ENCODE peak calls at places on chromosomes 13 and 19, in seven cellular contexts. T, V, E, D, B, P and I are unnamed samples.

GRCh38 chr13:72204291-72204690 is 337.3 kb upstream of the DACH1 start:
- DNase-seq in D (no peak), P (no peak), B (no peak), V (no peak), T (no peak), E (no peak), I (no peak)

GRCh38 chr19:49442793-49443365 is 1.6 kb upstream of the SLC17A7 start:
- DNase-seq in T (peak; percentile 96), D (peak; percentile 95), V (no peak), E (peak; percentile 96), P (peak; percentile 98), B (peak; percentile 94), I (no peak)

GRCh38 chr13:39363393-39363792 is 239.6 kb downstream of the LHFPL6 start:
- DNase-seq in T (no peak), E (no peak), P (no peak), V (no peak), B (no peak), D (no peak), I (no peak)

GRCh38 chr13:36454962-36455361 is 22.7 kb downstream of the CCNA1 start:
- DNase-seq in V (no peak), D (no peak), B (no peak), E (no peak), P (no peak), T (no peak), I (no peak)

GRCh38 chr19:17671906-17672305 is 16.2 kb downstream of the UNC13A start:
- DNase-seq in E (no peak), D (no peak), T (no peak), B (no peak), P (no peak), V (no peak), I (no peak)

GRCh38 chr13:59038824-59039223 is 1124.9 kb downstream of the DIAPH3 start:
- DNase-seq in P (no peak), D (no peak), T (no peak), V (no peak), B (no peak), E (no peak), I (no peak)

GRCh38 chr19:51546650-51547396 is 15.4 kb upstream of the SIGLEC6 start:
- DNase-seq in P (no peak), D (no peak), T (no peak), E (no peak), V (no peak), B (no peak), I (no peak)

GRCh38 chr13:48775285-48775684 is 121.6 kb downstream of the CYSLTR2 start:
- DNase-seq in D (no peak), E (no peak), T (no peak), P (no peak), V (no peak), B (no peak), I (no peak)

GRCh38 chr19:54100560-54100959 is at the start of gene OSCAR:
- DNase-seq in V (no peak), B (no peak), P (peak; percentile 68), D (no peak), T (no peak), E (no peak), I (no peak)

GRCh38 chr19:46080561-46080960 is 39.8 kb upstream of the IGFL4 start:
- DNase-seq in D (peak; percentile 18), P (no peak), V (no peak), T (no peak), B (no peak), E (no peak), I (no peak)

DNA sequence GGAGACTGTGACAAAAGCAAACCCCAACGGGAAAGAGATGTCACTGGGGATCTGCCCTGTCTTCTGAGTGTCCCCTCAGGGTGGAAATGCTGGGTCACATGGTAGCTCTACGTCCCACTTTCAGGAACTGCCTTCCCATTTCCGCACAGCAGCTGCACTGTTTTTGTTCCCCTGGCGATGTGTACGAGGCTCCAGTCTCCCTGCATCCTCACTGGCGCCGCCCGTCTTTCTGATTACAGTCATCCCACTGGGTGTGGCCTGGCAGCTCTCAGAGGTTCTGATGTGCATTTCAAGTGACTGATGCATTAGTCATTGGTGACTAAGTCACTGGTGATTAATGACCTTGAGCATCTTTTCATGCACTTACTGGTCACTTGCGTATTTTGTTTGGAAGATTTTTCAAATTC is 21.2 kb downstream of the PCID2 start:
- DNase-seq in D (no peak), P (peak; percentile 89), B (no peak), E (peak; percentile 72), V (no peak), T (peak; percentile 94), I (peak; percentile 96)
- H3K27ac ChIP-seq in D (no peak overlapping the region), P (peak overlapping the region; percentile 62), B (no peak overlapping the region), E (no peak overlapping the region), V (no peak overlapping the region), T (peak overlapping the region; percentile 57), I (peak overlapping the region; percentile 76)

DNA sequence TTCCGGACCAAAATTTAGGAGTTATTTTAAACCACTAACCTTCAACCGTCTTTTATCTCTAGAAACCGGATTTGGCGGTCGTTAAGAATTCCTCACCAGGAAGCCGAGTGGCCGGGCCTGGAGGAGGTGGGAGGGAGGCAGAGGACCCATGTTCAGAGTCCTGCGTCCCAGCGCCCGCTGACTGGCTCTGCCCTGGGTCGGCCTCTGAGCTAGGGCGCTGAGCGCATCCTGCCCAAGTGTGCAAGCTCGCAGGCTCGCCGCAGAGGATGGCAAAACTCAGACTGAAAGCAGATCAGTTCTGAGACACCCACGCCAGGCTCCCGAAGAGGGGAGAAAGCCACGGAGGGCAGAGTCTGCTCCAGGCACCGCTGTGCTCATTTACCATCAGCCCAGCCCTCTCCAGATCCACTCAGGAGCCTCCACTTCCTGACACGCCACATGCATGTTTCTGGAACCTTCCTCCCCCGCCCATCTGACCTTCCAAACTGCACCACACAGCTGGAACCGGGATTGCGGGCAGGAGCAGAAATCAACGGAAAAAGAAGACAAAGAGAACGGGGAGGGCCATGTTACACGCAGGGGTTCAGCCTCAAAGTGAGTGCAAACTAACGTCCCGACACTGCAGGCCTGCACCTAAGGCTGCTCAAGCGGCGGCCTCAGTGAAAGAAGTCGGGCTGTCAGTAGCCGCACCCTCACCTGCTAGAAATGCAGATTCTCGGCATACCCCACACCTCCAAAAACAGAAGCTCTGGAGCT is 8.2 kb downstream of the COL4A1 start:
- DNase-seq in B (no peak), D (no peak), E (no peak), P (peak; percentile 75), V (no peak), T (no peak), I (no peak)
- H3K4me1 ChIP-seq in B (peaks cover 8% of the 10 kb centered on the region), D (peaks cover 24% of the 10 kb centered on the region), E (peaks cover 39% of the 10 kb centered on the region), P (peaks cover 81% of the 10 kb centered on the region), V (no peaks in the 10 kb centered on the region), T (peaks cover 11% of the 10 kb centered on the region), I (peaks cover 60% of the 10 kb centered on the region)

GRCh38 chr19:11736696-11737095 is 2.0 kb downstream of the ZNF823 start:
- DNase-seq in E (no peak), B (no peak), T (no peak), V (peak; percentile 40), D (peak; percentile 7), P (peak; percentile 54), I (no peak)

GRCh38 chr19:11735375-11735774 is 3.4 kb downstream of the ZNF823 start:
- DNase-seq in V (no peak), E (no peak), B (no peak), P (no peak), T (no peak), D (peak; percentile 13), I (no peak)

GRCh38 chr19:11738746-11739620 is at the start of gene ZNF823:
- DNase-seq in D (peak; percentile 100), B (peak; percentile 100), E (peak; percentile 100), P (peak; percentile 98), T (peak; percentile 65), V (peak; percentile 95), I (peak; percentile 99)

DNA sequence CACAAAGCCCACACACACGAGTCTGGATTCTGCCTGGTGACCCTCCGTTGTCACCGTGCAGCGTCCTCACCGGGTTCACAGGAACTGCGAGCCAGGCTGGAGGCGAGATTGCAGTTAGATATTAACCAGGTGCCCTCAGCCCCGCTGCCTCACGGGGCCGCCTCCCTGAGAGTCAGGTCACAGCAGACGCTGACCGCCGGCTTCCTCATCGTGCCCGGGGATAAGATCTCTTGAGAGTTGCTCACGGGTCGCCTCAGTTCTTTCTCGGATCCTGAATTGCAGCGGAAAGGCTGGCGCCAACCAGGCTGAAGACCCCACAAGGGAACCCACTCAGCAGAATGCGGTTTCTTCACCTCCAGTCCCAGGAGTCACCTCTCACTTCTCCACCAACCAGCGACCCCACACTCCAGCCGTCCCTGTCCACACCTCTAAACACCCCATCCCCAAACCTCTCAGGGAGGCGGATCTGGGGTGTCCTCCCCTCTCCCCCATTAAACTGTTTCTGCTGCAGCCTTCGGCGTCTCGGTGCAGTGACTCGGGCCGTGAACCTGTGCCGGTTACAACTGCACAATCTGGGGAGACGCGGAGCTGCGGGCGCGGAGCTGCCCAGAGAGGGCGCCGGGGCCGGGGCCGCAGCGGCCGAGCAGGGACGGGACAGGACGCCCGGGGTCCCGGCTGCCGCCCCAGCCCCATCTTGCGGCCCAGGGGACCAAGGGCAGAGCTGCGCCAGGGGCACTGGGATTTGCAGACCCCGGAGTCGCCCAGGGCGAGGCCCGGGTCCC is 591 bp downstream of the ZNF823 start:
- DNase-seq in B (peak; percentile 73), E (no peak), P (peak; percentile 67), T (no peak), D (peak; percentile 87), V (no peak), I (peak; percentile 87)
- TF ChIP-seq POLR2A in B (no peak), E (no peak), P (no peak), T (no peak), D (peak; percentile 61), V (no peak), I (no peak)

GRCh38 chr13:28714651-28715050 is 4.1 kb downstream of the SLC46A3 start:
- DNase-seq in T (no peak), B (no peak), E (no peak), V (no peak), P (no peak), D (no peak), I (no peak)
- H3K27ac ChIP-seq in T (no peak overlapping the region), B (no peak overlapping the region), E (no peak overlapping the region), V (no peak overlapping the region), P (no peak overlapping the region), D (no peak overlapping the region), I (no peak overlapping the region)